ENCODE peak calls at places on chromosomes 2 and 18, in eight cellular contexts. C is IMR-90; F is GM20000; A is A673; G is endodermal cell; Z is CD4-positive, alpha-beta T cell; J is type B pancreatic cell; K is heart left ventricle. M is an unnamed sample.

GRCh38 chr2:170690671-170691070 is 24.5 kb upstream of the SP5 start:
- DNase-seq in C (no peak), K (no peak), Z (no peak), G (no peak), J (no peak), F (no peak), A (no peak), M (no peak)

GRCh38 chr2:134408386-134408785 is 154.5 kb downstream of the MGAT5 start:
- DNase-seq in J (no peak), A (no peak), F (no peak), Z (no peak), K (no peak), C (peak), G (no peak), M (no peak)

GRCh38 chr2:238391042-238391441 is 35.7 kb upstream of the ASB1 start:
- DNase-seq in K (no peak), Z (no peak), G (no peak), J (no peak), A (peak), C (no peak), F (no peak), M (no peak)

GRCh38 chr2:218567797-218568189 is 358 bp downstream of the USP37 start:
- DNase-seq in K (no peak), C (no peak), F (no peak), J (no peak), Z (no peak), G (no peak), A (no peak), M (no peak)

GRCh38 chr2:227488045-227488444 is 16.1 kb downstream of the AGFG1 start:
- DNase-seq in C (no peak), Z (no peak), K (no peak), A (no peak), G (no peak), J (no peak), F (no peak), M (no peak)

GRCh38 chr2:215969131-215969841 is 44.1 kb downstream of the MREG start:
- DNase-seq in F (no peak), J (no peak), A (no peak), K (no peak), C (no peak), Z (no peak), G (no peak), M (no peak)

GRCh38 chr2:162118166-162119031 is 33.6 kb downstream of the GCG start:
- DNase-seq in G (no peak), F (no peak), K (peak), Z (no peak), A (no peak), J (no peak), C (peak), M (no peak)

GRCh38 chr2:27369471-27370025 is 590 bp downstream of the EIF2B4 start:
- DNase-seq in K (peak), A (peak), F (no peak), Z (no peak), G (no peak), J (no peak), C (peak), M (no peak)

GRCh38 chr18:45324489-45325111 is 290.7 kb upstream of the SLC14A2 start:
- DNase-seq in C (peak), G (peak), K (no peak), F (no peak), A (peak), J (no peak), Z (no peak), M (no peak)

GRCh38 chr2:236824836-236825235 is 255.2 kb downstream of the ACKR3 start:
- DNase-seq in J (no peak), Z (no peak), A (no peak), K (no peak), C (no peak), G (no peak), F (no peak), M (no peak)

GRCh38 chr18:495017-495416 is 5.5 kb downstream of the COLEC12 start:
- DNase-seq in G (no peak), C (peak), A (no peak), K (no peak), J (no peak), F (no peak), Z (no peak), M (no peak)

GRCh38 chr18:55420977-55421611 is 166.9 kb downstream of the TCF4 start:
- DNase-seq in C (no peak), J (no peak), K (no peak), F (no peak), A (no peak), Z (no peak), G (no peak), M (no peak)

GRCh38 chr18:55418439-55418838 is 169.6 kb downstream of the TCF4 start:
- DNase-seq in J (no peak), K (no peak), Z (no peak), G (no peak), C (no peak), A (no peak), F (no peak), M (no peak)

GRCh38 chr18:55419132-55419938 is 168.7 kb downstream of the TCF4 start:
- DNase-seq in Z (no peak), K (no peak), G (no peak), C (peak), J (no peak), F (no peak), A (no peak), M (no peak)

GRCh38 chr18:55420665-55420964 is 167.4 kb downstream of the TCF4 start:
- DNase-seq in C (no peak), G (no peak), A (no peak), K (no peak), Z (no peak), F (peak), J (no peak), M (no peak)

GRCh38 chr18:55419939-55420664 is 167.9 kb downstream of the TCF4 start:
- DNase-seq in J (no peak), A (no peak), K (no peak), F (no peak), G (no peak), Z (no peak), C (no peak), M (no peak)
- TF ChIP-seq CTCF in J (no peak), A (no peak), K (no peak), F (no peak), G (no peak), Z (no peak), C (no peak), M (no peak)

GRCh38 chr18:74459877-74460276 is 2.8 kb upstream of the DIPK1C start:
- DNase-seq in J (no peak), F (no peak), A (no peak), G (peak), C (no peak), K (no peak), Z (no peak), M (peak)
- TF ChIP-seq CTCF in J (peak), F (no peak), A (peak), G (peak), C (no peak), K (peak), Z (no peak), M (peak)

DNA sequence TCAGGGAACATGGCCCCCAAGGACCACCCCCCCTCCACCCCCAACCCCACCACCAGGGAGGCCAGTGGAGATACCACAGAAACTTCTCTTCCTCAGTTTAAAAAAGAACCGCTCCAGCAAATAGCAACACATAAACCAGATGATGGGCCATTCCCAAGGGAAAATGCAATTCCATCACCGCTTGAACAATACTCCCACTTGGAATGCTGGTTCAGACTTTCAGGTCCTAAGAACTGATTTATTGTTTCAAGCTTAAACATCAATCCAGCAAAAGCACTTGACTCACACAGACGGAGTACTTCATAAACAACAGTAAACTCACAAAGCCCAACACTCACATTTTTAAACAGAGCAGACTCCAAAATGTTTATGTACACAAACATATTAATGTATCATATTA is 6.9 kb downstream of the HDAC4 start:
- DNase-seq in A (no peak), F (no peak), J (no peak), Z (no peak), K (no peak), C (peak), G (no peak), M (no peak)
- TF ChIP-seq CTCF in A (no peak), F (no peak), J (no peak), Z (no peak), K (no peak), C (no peak), G (no peak), M (no peak)

GRCh38 chr2:54318810-54319209 is 62.8 kb upstream of the TSPYL6 start:
- DNase-seq in K (no peak), F (no peak), J (no peak), C (no peak), A (peak), Z (no peak), G (no peak), M (no peak)
- TF ChIP-seq CTCF in K (no peak), F (no peak), J (no peak), C (no peak), A (no peak), Z (no peak), G (no peak), M (no peak)

GRCh38 chr2:112216158-112216557 is 38.7 kb downstream of the ZC3H8 start:
- DNase-seq in C (peak), J (no peak), Z (no peak), F (no peak), G (no peak), K (no peak), A (peak), M (no peak)
- TF ChIP-seq CTCF in C (no peak), J (no peak), Z (no peak), F (no peak), G (peak), K (no peak), A (peak), M (no peak)

GRCh38 chr2:7111626-7112025 is 194.4 kb downstream of the RNF144A start:
- DNase-seq in A (peak), J (no peak), K (no peak), G (no peak), Z (no peak), C (no peak), F (no peak), M (no peak)
- TF ChIP-seq CTCF in A (peak), J (no peak), K (no peak), G (peak), Z (no peak), C (no peak), F (no peak), M (no peak)

DNA sequence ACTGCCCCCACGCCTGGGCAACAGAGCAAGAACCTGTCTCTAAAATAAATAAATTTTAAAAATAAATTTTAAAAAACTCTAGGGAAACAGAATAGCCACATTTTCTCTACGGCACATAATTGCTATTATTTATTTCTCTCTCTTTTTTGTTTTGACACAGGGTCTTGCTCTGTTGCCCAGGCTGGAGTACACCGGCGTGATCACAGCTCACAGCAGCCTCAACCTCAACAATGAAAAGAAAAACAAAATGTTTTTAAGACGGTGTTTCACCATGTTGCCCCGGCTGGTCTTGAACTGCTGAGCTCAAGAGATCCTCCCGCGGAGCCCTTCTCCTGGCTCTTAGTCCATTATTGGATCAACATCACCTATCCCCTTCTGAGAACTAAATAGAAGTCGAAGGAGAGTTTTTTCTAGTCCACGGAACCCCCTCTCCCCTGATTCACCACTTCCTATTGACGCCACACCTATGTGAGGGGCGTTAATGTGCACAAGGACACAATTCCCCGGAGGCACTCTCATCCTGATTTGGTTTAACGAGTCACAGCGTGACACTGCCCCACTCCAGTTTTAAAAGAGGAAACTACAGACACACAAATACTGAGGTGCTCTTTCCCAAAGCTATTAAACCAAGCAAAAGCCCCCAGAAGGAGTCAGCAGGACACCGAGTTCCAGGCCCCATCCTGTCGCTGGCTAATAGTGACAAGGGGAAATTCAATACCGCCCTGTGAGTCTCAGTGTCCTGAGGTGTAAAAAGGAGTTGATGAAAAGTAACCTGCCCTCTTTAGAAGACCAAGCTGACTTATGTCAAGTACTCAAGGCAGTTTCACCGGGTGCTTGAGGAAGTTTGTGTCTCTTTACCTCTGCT is 1.1 kb downstream of the NPC1 start:
- DNase-seq in Z (no peak), J (no peak), C (no peak), K (peak), A (peak), F (peak), G (peak), M (no peak)
- TF ChIP-seq CTCF in Z (no peak), J (no peak), C (no peak), K (no peak), A (no peak), F (no peak), G (no peak), M (no peak)

DNA sequence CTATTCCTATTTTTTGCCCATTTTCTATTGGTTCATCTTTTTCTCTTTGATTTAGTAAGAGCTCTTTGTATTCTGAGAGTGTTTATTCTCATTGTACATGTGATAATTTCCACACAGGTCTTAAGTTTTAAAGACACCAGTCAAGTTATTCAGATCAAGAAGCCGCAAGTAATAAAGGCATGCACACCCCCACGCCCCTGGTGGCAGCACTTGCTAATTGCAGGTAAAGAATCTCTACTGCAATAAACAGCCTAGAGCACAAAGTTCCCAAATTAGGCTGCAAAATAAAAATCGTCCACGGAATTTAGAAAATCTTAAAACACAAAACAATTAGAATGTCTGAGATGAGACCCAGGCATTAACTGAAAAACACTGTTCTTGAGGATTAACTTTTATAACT is 45.2 kb downstream of the ST3GAL5 start:
- DNase-seq in J (no peak), A (peak), G (peak), F (no peak), C (no peak), K (no peak), Z (no peak), M (no peak)
- TF ChIP-seq CTCF in J (peak), A (peak), G (peak), F (no peak), C (peak), K (peak), Z (peak), M (peak)

DNA sequence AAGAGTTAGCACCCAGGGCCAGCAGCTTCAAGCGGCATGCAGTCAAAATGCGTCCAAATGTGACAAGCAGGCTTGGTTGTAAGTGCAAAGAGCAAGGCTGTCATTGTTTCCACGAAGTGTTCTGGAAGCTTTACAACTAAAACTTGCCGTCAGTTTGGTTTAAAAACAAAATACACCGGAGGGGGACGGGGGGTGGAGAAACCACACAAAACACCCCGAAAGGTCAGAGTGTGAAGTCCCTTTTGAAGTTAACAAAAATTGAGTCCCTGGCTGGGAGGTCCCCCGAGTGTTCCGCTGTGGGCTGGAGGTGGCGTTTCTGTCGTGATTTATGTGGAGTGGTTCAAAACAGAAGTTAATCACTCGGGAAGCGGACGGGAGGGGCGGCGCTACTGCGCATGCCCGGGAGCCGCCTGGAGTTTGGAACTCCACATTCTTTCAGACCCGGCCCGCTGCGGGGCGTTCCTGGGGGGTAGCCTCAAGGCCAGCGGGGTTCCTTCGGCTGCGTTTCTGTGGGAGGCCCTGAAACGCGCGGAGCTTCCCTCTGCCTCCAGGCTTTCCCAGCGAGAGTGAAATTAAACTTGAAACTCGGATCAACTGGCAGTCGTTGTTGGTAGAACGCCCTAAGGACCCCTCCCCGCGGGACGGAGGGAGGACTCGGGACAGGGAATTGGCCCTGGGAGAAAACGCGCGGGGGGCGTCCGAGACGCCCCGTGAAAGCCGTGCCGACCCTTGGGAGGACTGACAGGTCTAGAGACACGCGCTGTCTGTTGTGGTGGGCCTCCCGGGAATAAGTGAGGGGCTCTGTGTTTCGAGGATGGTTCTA is 1.4 kb downstream of the TGIF1 start:
- DNase-seq in A (peak), K (peak), C (peak), J (peak), G (peak), Z (peak), F (peak), M (peak)
- TF ChIP-seq CTCF in A (no peak), K (no peak), C (no peak), J (no peak), G (no peak), Z (no peak), F (no peak), M (no peak)